ENCODE peak calls at places on chromosomes 5 and 9, in ten cellular contexts. One of them, this sample, is unnamed.

GRCh38 chr5:79200573-79201183 is 35.3 kb upstream of the JMY start:
- DNase-seq in NCI-H460: no peak
- DNase-seq in HT-29: peak
- DNase-seq in omental fat pad: no peak
- DNase-seq in NCI-H1694 treated with DMSO at 0.1 percent for 48 hours: peak
- DNase-seq in bronchial epithelial cell: no peak
- DNase-seq in RPMI8226: peak
- DNase-seq in foreskin melanocyte: no peak
- DNase-seq in coronary artery: no peak
- DNase-seq in lower lobe of right lung: no peak
- DNase-seq in this sample: no peak

GRCh38 chr5:33231935-33232334 is 208.8 kb upstream of the TARS1 start:
- DNase-seq in lower lobe of right lung: no peak
- DNase-seq in coronary artery: no peak
- DNase-seq in RPMI8226: no peak
- DNase-seq in foreskin melanocyte: no peak
- DNase-seq in NCI-H460: no peak
- DNase-seq in HT-29: no peak
- DNase-seq in NCI-H1694 treated with DMSO at 0.1 percent for 48 hours: no peak
- DNase-seq in omental fat pad: no peak
- DNase-seq in bronchial epithelial cell: no peak
- DNase-seq in this sample: no peak

GRCh38 chr9:84668204-84669007 is 1.1 kb upstream of the NTRK2 start:
- DNase-seq in bronchial epithelial cell: peak
- DNase-seq in HT-29: peak
- DNase-seq in NCI-H460: peak
- DNase-seq in coronary artery: peak
- DNase-seq in RPMI8226: peak
- DNase-seq in foreskin melanocyte: peak
- DNase-seq in omental fat pad: no peak
- DNase-seq in NCI-H1694 treated with DMSO at 0.1 percent for 48 hours: peak
- DNase-seq in lower lobe of right lung: peak
- DNase-seq in this sample: no peak

GRCh38 chr5:57386958-57387357 is 95.7 kb downstream of the ACTBL2 start:
- DNase-seq in RPMI8226: peak
- DNase-seq in HT-29: no peak
- DNase-seq in omental fat pad: no peak
- DNase-seq in lower lobe of right lung: no peak
- DNase-seq in foreskin melanocyte: no peak
- DNase-seq in coronary artery: no peak
- DNase-seq in NCI-H1694 treated with DMSO at 0.1 percent for 48 hours: no peak
- DNase-seq in bronchial epithelial cell: peak
- DNase-seq in NCI-H460: peak
- DNase-seq in this sample: no peak

GRCh38 chr5:103218164-103218563 is 40.4 kb upstream of the MACIR start:
- DNase-seq in NCI-H460: no peak
- DNase-seq in omental fat pad: no peak
- DNase-seq in lower lobe of right lung: no peak
- DNase-seq in foreskin melanocyte: no peak
- DNase-seq in coronary artery: no peak
- DNase-seq in HT-29: no peak
- DNase-seq in NCI-H1694 treated with DMSO at 0.1 percent for 48 hours: no peak
- DNase-seq in RPMI8226: no peak
- DNase-seq in bronchial epithelial cell: peak
- DNase-seq in this sample: peak

GRCh38 chr5:39132128-39132447 is 57.9 kb upstream of the RICTOR start:
- DNase-seq in RPMI8226: no peak
- DNase-seq in foreskin melanocyte: peak
- DNase-seq in omental fat pad: no peak
- DNase-seq in NCI-H1694 treated with DMSO at 0.1 percent for 48 hours: no peak
- DNase-seq in lower lobe of right lung: no peak
- DNase-seq in NCI-H460: no peak
- DNase-seq in coronary artery: no peak
- DNase-seq in bronchial epithelial cell: no peak
- DNase-seq in HT-29: no peak
- DNase-seq in this sample: no peak

GRCh38 chr5:111043712-111044506 is 27.6 kb upstream of the TSLP start:
- DNase-seq in omental fat pad: no peak
- DNase-seq in NCI-H460: no peak
- DNase-seq in lower lobe of right lung: no peak
- DNase-seq in coronary artery: no peak
- DNase-seq in NCI-H1694 treated with DMSO at 0.1 percent for 48 hours: no peak
- DNase-seq in foreskin melanocyte: no peak
- DNase-seq in RPMI8226: no peak
- DNase-seq in HT-29: no peak
- DNase-seq in bronchial epithelial cell: peak
- DNase-seq in this sample: no peak

GRCh38 chr9:124008855-124009834 is 2.4 kb upstream of the LHX2 start:
- DNase-seq in lower lobe of right lung: no peak
- DNase-seq in omental fat pad: no peak
- DNase-seq in coronary artery: no peak
- DNase-seq in bronchial epithelial cell: no peak
- DNase-seq in RPMI8226: no peak
- DNase-seq in HT-29: no peak
- DNase-seq in NCI-H1694 treated with DMSO at 0.1 percent for 48 hours: no peak
- DNase-seq in foreskin melanocyte: no peak
- DNase-seq in NCI-H460: no peak
- DNase-seq in this sample: no peak

GRCh38 chr5:139828207-139828895 is 32.7 kb downstream of the PSD2 start:
- DNase-seq in foreskin melanocyte: peak
- DNase-seq in lower lobe of right lung: no peak
- DNase-seq in coronary artery: no peak
- DNase-seq in bronchial epithelial cell: no peak
- DNase-seq in RPMI8226: no peak
- DNase-seq in NCI-H1694 treated with DMSO at 0.1 percent for 48 hours: no peak
- DNase-seq in omental fat pad: no peak
- DNase-seq in NCI-H460: no peak
- DNase-seq in HT-29: no peak
- DNase-seq in this sample: no peak

GRCh38 chr5:673140-673836 is 19.9 kb downstream of the TPPP start:
- DNase-seq in HT-29: no peak
- DNase-seq in NCI-H460: no peak
- DNase-seq in omental fat pad: no peak
- DNase-seq in NCI-H1694 treated with DMSO at 0.1 percent for 48 hours: no peak
- DNase-seq in lower lobe of right lung: peak
- DNase-seq in RPMI8226: no peak
- DNase-seq in foreskin melanocyte: no peak
- DNase-seq in bronchial epithelial cell: no peak
- DNase-seq in coronary artery: no peak
- DNase-seq in this sample: no peak

GRCh38 chr9:136562746-136563506 is 17.1 kb upstream of the NOTCH1 start:
- DNase-seq in lower lobe of right lung: no peak
- DNase-seq in NCI-H1694 treated with DMSO at 0.1 percent for 48 hours: no peak
- DNase-seq in RPMI8226: no peak
- DNase-seq in omental fat pad: no peak
- DNase-seq in coronary artery: no peak
- DNase-seq in NCI-H460: no peak
- DNase-seq in HT-29: no peak
- DNase-seq in bronchial epithelial cell: no peak
- DNase-seq in foreskin melanocyte: no peak
- DNase-seq in this sample: no peak

GRCh38 chr9:120348951-120349429 is 231.0 kb downstream of the CDK5RAP2 start:
- DNase-seq in lower lobe of right lung: no peak
- DNase-seq in NCI-H460: peak
- DNase-seq in foreskin melanocyte: no peak
- DNase-seq in coronary artery: no peak
- DNase-seq in omental fat pad: no peak
- DNase-seq in HT-29: peak
- DNase-seq in NCI-H1694 treated with DMSO at 0.1 percent for 48 hours: peak
- DNase-seq in bronchial epithelial cell: peak
- DNase-seq in RPMI8226: peak
- DNase-seq in this sample: no peak

GRCh38 chr9:85541876-85542275 is 199.9 kb downstream of the AGTPBP1 start:
- DNase-seq in bronchial epithelial cell: no peak
- DNase-seq in NCI-H460: no peak
- DNase-seq in RPMI8226: no peak
- DNase-seq in coronary artery: no peak
- DNase-seq in omental fat pad: no peak
- DNase-seq in lower lobe of right lung: no peak
- DNase-seq in HT-29: no peak
- DNase-seq in NCI-H1694 treated with DMSO at 0.1 percent for 48 hours: no peak
- DNase-seq in foreskin melanocyte: no peak
- DNase-seq in this sample: no peak

GRCh38 chr5:102295534-102296228 is 403 bp downstream of the SLCO4C1 start:
- DNase-seq in omental fat pad: no peak
- DNase-seq in NCI-H1694 treated with DMSO at 0.1 percent for 48 hours: no peak
- DNase-seq in lower lobe of right lung: peak
- DNase-seq in foreskin melanocyte: no peak
- DNase-seq in HT-29: no peak
- DNase-seq in NCI-H460: no peak
- DNase-seq in RPMI8226: no peak
- DNase-seq in coronary artery: no peak
- DNase-seq in bronchial epithelial cell: no peak
- DNase-seq in this sample: no peak

GRCh38 chr9:693460-694390 is 147.8 kb upstream of the DMRT1 start:
- DNase-seq in foreskin melanocyte: peak
- DNase-seq in coronary artery: no peak
- DNase-seq in NCI-H460: no peak
- DNase-seq in omental fat pad: no peak
- DNase-seq in HT-29: no peak
- DNase-seq in lower lobe of right lung: no peak
- DNase-seq in bronchial epithelial cell: no peak
- DNase-seq in NCI-H1694 treated with DMSO at 0.1 percent for 48 hours: peak
- DNase-seq in RPMI8226: no peak
- DNase-seq in this sample: no peak

GRCh38 chr5:150017606-150018005 is 17.1 kb downstream of the HMGXB3 start:
- DNase-seq in bronchial epithelial cell: peak
- DNase-seq in lower lobe of right lung: no peak
- DNase-seq in HT-29: peak
- DNase-seq in coronary artery: no peak
- DNase-seq in NCI-H1694 treated with DMSO at 0.1 percent for 48 hours: no peak
- DNase-seq in omental fat pad: no peak
- DNase-seq in NCI-H460: no peak
- DNase-seq in foreskin melanocyte: no peak
- DNase-seq in RPMI8226: no peak
- DNase-seq in this sample: no peak

GRCh38 chr5:1975898-1976765 is 93.4 kb upstream of the IRX4 start:
- DNase-seq in coronary artery: no peak
- DNase-seq in bronchial epithelial cell: no peak
- DNase-seq in NCI-H1694 treated with DMSO at 0.1 percent for 48 hours: no peak
- DNase-seq in foreskin melanocyte: no peak
- DNase-seq in HT-29: peak
- DNase-seq in omental fat pad: no peak
- DNase-seq in NCI-H460: no peak
- DNase-seq in lower lobe of right lung: no peak
- DNase-seq in RPMI8226: peak
- DNase-seq in this sample: no peak

GRCh38 chr5:61399679-61400078 is 67.6 kb downstream of the ZSWIM6 start:
- DNase-seq in NCI-H460: no peak
- DNase-seq in RPMI8226: no peak
- DNase-seq in foreskin melanocyte: no peak
- DNase-seq in omental fat pad: no peak
- DNase-seq in NCI-H1694 treated with DMSO at 0.1 percent for 48 hours: no peak
- DNase-seq in lower lobe of right lung: no peak
- DNase-seq in bronchial epithelial cell: no peak
- DNase-seq in coronary artery: no peak
- DNase-seq in HT-29: no peak
- DNase-seq in this sample: no peak

GRCh38 chr9:136119259-136120118 is 814 bp upstream of the TMEM250 start:
- DNase-seq in foreskin melanocyte: no peak
- DNase-seq in NCI-H460: no peak
- DNase-seq in bronchial epithelial cell: no peak
- DNase-seq in HT-29: no peak
- DNase-seq in coronary artery: no peak
- DNase-seq in omental fat pad: no peak
- DNase-seq in NCI-H1694 treated with DMSO at 0.1 percent for 48 hours: no peak
- DNase-seq in lower lobe of right lung: no peak
- DNase-seq in RPMI8226: peak
- DNase-seq in this sample: no peak

GRCh38 chr5:122394313-122394712 is 82.3 kb downstream of the SNCAIP start:
- DNase-seq in RPMI8226: no peak
- DNase-seq in NCI-H1694 treated with DMSO at 0.1 percent for 48 hours: no peak
- DNase-seq in coronary artery: no peak
- DNase-seq in omental fat pad: no peak
- DNase-seq in bronchial epithelial cell: no peak
- DNase-seq in foreskin melanocyte: no peak
- DNase-seq in NCI-H460: no peak
- DNase-seq in HT-29: no peak
- DNase-seq in lower lobe of right lung: no peak
- DNase-seq in this sample: no peak

GRCh38 chr5:159992566-159992965 is 16.4 kb upstream of the TTC1 start:
- DNase-seq in HT-29: no peak
- DNase-seq in bronchial epithelial cell: no peak
- DNase-seq in NCI-H460: no peak
- DNase-seq in foreskin melanocyte: no peak
- DNase-seq in omental fat pad: no peak
- DNase-seq in NCI-H1694 treated with DMSO at 0.1 percent for 48 hours: no peak
- DNase-seq in lower lobe of right lung: no peak
- DNase-seq in RPMI8226: no peak
- DNase-seq in coronary artery: no peak
- DNase-seq in this sample: no peak